ENCODE peak calls at places on chromosomes 12 and 14, in seven cellular contexts. Y is lower lobe of right lung; P is tibial artery; E is body of pancreas; N is right lobe of liver; X is H9; D is naive thymus-derived CD4-positive, alpha-beta T cell. O is an unnamed sample.

GRCh38 chr14:68945585-68946289 is 33.4 kb downstream of the ACTN1 start:
- DNase-seq in Y (no peak), P (no peak), E (no peak), N (peak), X (no peak), D (no peak), O (no peak)

GRCh38 chr12:42141981-42142606 is 2.6 kb downstream of the GXYLT1 start:
- DNase-seq in Y (no peak), P (no peak), E (no peak), N (no peak), X (no peak), D (no peak), O (no peak)

GRCh38 chr14:21880918-21881317 is 207.3 kb upstream of the OR4E1 start:
- DNase-seq in Y (no peak), P (no peak), E (no peak), N (no peak), X (no peak), D (no peak), O (no peak)

GRCh38 chr14:29216316-29216715 is 449.7 kb downstream of the FOXG1 start:
- DNase-seq in Y (no peak), P (no peak), E (no peak), N (no peak), X (no peak), D (no peak), O (no peak)

GRCh38 chr12:132154341-132154761 is 10.1 kb downstream of the NOC4L start:
- DNase-seq in Y (peak), P (no peak), E (no peak), N (peak), X (no peak), D (no peak), O (no peak)

GRCh38 chr14:69694730-69695663 is 71.9 kb upstream of the SRSF5 start:
- DNase-seq in Y (no peak), P (no peak), E (no peak), N (no peak), X (no peak), D (no peak), O (no peak)

GRCh38 chr12:21336656-21337055 is 1.9 kb upstream of the SLCO1A2 start:
- DNase-seq in Y (no peak), P (no peak), E (no peak), N (peak), X (no peak), D (no peak), O (no peak)

GRCh38 chr12:78684419-78684818 is 180.2 kb upstream of the SYT1 start:
- DNase-seq in Y (no peak), P (no peak), E (no peak), N (no peak), X (no peak), D (no peak), O (no peak)

GRCh38 chr12:678747-679712 is 15.8 kb upstream of the NINJ2 start:
- DNase-seq in Y (no peak), P (no peak), E (no peak), N (no peak), X (no peak), D (no peak), O (no peak)

GRCh38 chr12:71477046-71477445 is 37.4 kb downstream of the LGR5 start:
- DNase-seq in Y (no peak), P (no peak), E (no peak), N (no peak), X (no peak), D (no peak), O (no peak)

GRCh38 chr12:62955678-62956077 is 20.7 kb upstream of the PPM1H start:
- DNase-seq in Y (no peak), P (no peak), E (no peak), N (no peak), X (no peak), D (no peak), O (no peak)

GRCh38 chr14:32166029-32166428 is 35.8 kb upstream of the RNU6-7 start:
- DNase-seq in Y (no peak), P (no peak), E (no peak), N (no peak), X (no peak), D (no peak), O (no peak)

GRCh38 chr12:57518920-57519757 is 1.2 kb downstream of the DDIT3 start:
- DNase-seq in Y (no peak), P (peak), E (peak), N (peak), X (no peak), D (no peak), O (no peak)

GRCh38 chr12:15620726-15621125 is 168.5 kb downstream of the EPS8 start:
- DNase-seq in Y (no peak), P (no peak), E (no peak), N (no peak), X (no peak), D (no peak), O (no peak)

GRCh38 chr14:31564194-31564593 is 3.0 kb downstream of the NUBPL start:
- DNase-seq in Y (no peak), P (no peak), E (no peak), N (no peak), X (no peak), D (no peak), O (no peak)

GRCh38 chr14:55373784-55374725 is 37.6 kb downstream of the ATG14 start:
- DNase-seq in Y (no peak), P (no peak), E (no peak), N (no peak), X (no peak), D (peak), O (no peak)

GRCh38 chr14:80223696-80224465 is 12.6 kb upstream of the DIO2 start:
- DNase-seq in Y (no peak), P (no peak), E (no peak), N (no peak), X (no peak), D (no peak), O (no peak)

GRCh38 chr14:61470261-61470953 is 149.0 kb downstream of the PRKCH start:
- DNase-seq in Y (no peak), P (peak), E (no peak), N (no peak), X (peak), D (no peak), O (no peak)

GRCh38 chr14:106802413-106803364 is 1276.3 kb downstream of the TMEM121 start:
- DNase-seq in Y (no peak), P (no peak), E (no peak), N (no peak), X (no peak), D (no peak), O (no peak)

GRCh38 chr14:58455593-58456265 is 28.2 kb downstream of the KIAA0586 start:
- DNase-seq in Y (no peak), P (no peak), E (no peak), N (no peak), X (no peak), D (no peak), O (no peak)

GRCh38 chr12:23898121-23898520 is 51.3 kb downstream of the SOX5 start:
- DNase-seq in Y (no peak), P (no peak), E (no peak), N (no peak), X (no peak), D (no peak), O (no peak)

GRCh38 chr12:60489071-60489470 is 893.2 kb downstream of the SLC16A7 start:
- DNase-seq in Y (no peak), P (no peak), E (no peak), N (no peak), X (no peak), D (no peak), O (no peak)
- H3K27ac ChIP-seq in Y (no peak), P (no peak), E (no peak), N (no peak), X (no peak), D (no peak), O (no peak)

GRCh38 chr14:100306506-100307214 is 416 bp upstream of the SLC25A29 start:
- DNase-seq in Y (peak), P (peak), E (peak), N (peak), X (peak), D (peak), O (peak)
- H3K27ac ChIP-seq in Y (peak), P (peak), E (peak), N (peak), X (no peak), D (peak), O (peak)

DNA sequence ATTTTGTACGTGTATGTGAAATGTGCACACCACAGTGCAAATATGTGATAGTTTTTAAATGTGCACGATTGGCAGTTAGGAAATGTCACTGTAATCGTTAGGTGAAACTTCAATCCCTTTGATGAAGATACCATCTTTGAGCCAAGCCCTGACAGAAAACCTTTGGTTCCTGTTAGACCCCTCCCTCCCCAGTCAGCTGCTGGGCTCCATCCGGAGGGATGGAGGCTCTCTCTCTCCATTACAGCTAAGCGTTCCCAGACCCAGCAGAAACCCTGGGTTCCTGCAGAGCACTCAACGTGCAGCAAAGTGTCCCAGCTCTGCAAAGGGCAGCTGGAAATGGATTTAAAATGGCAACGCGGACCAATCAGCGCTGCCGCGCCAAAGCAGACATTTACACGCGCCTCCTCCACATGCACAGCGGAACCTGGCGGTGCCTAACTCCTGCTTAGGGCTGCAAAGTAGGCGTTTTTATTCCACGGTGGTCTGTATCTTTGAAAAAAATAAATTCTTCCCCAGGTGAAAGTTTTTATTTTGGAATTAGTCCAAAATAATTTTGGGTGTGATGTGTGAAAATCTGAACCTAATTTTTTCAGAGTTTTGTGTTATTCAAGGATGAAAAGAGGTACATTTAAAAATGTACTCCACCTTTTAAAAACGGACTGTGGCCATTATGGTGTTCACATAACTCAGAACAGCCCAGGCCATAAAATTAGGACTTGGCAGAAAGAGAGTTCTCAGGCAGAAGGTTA is 1.4 kb upstream of the HMGA2 start:
- DNase-seq in Y (no peak), P (no peak), E (no peak), N (no peak), X (peak), D (no peak), O (no peak)
- H3K27ac ChIP-seq in Y (no peak), P (no peak), E (no peak), N (no peak), X (no peak), D (no peak), O (no peak)

GRCh38 chr12:113840401-113841042 is 125.6 kb downstream of the RBM19 start:
- DNase-seq in Y (no peak), P (no peak), E (no peak), N (no peak), X (no peak), D (no peak), O (no peak)
- H3K27ac ChIP-seq in Y (no peak), P (no peak), E (no peak), N (no peak), X (no peak), D (no peak), O (no peak)

GRCh38 chr14:54197369-54197768 is 199.4 kb upstream of the CDKN3 start:
- DNase-seq in Y (no peak), P (no peak), E (no peak), N (no peak), X (no peak), D (no peak), O (no peak)

GRCh38 chr14:54207075-54207474 is 189.7 kb upstream of the CDKN3 start:
- DNase-seq in Y (no peak), P (no peak), E (no peak), N (no peak), X (no peak), D (no peak), O (no peak)

GRCh38 chr14:54200726-54201125 is 196.1 kb upstream of the CDKN3 start:
- DNase-seq in Y (no peak), P (no peak), E (no peak), N (no peak), X (no peak), D (no peak), O (no peak)

GRCh38 chr14:54206477-54206876 is 190.3 kb upstream of the CDKN3 start:
- DNase-seq in Y (no peak), P (no peak), E (no peak), N (no peak), X (no peak), D (no peak), O (no peak)

DNA sequence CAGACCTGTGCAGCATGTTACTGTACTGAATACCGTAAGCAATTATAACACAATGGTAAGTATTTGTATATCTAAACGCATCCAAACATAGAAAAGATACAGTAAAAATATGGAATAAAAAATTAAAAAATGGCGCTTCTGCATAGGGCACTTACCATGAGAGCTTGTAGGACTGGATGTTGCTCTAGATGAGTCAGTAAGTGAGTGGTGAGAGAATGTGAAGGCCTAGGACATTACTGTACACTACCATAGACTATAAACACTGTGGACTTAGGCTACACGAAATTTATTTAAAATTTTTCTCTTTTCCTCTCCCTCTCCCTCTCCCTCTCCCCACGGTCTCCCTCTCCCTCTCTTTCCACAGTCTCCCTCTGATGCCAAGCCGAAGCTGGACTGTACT is 194.5 kb upstream of the CDKN3 start:
- DNase-seq in Y (no peak), P (no peak), E (no peak), N (no peak), X (no peak), D (no peak), O (no peak)
- H3K27ac ChIP-seq in Y (no peak), P (no peak), E (no peak), N (no peak), X (no peak), D (no peak), O (no peak)

GRCh38 chr14:93752980-93753561 is 35.2 kb downstream of the PRIMA1 start:
- DNase-seq in Y (no peak), P (peak), E (no peak), N (no peak), X (no peak), D (no peak), O (no peak)
- H3K27ac ChIP-seq in Y (no peak), P (no peak), E (no peak), N (no peak), X (no peak), D (no peak), O (no peak)

DNA sequence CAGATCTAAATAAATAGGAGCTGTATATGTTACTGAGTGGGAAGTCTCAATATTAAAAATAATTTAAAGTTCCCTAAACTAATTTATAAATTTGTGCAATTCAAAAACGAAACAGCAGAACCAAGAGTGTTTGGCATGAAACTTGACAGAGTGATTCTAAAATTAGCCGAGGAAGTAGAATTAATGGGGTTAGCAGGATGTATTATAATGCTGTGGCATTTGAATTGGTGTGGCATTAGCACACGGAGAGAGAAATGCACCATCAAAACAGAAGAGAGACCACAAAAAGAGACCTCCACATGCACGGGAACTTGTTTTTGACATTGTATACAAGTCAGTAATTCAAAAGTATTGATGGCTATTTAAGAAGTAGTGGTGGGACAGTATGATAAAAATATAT is 366.0 kb upstream of the RGS6 start:
- DNase-seq in Y (no peak), P (no peak), E (no peak), N (no peak), X (no peak), D (no peak), O (no peak)
- H3K27ac ChIP-seq in Y (no peak), P (no peak), E (no peak), N (no peak), X (no peak), D (no peak), O (no peak)

DNA sequence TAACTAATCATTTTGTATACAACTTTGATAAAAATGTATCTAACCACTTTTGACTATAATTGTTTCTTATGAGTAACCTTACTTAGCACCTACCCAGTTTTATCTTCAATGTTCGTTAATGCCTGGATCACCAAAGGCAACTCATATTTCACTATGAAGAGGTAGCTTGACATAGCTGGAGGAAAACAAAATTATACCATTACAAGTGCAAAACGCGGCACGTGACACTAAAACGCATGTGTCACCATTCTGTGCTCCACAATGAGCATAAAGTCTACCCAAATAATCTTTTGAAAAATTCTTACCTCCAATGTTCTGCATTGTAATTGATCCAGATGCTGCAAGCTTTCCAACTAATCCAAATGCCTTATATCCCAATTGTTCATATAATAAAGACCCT is 5.8 kb downstream of the SLC38A2 start:
- DNase-seq in Y (no peak), P (no peak), E (no peak), N (no peak), X (no peak), D (no peak), O (no peak)
- H3K27ac ChIP-seq in Y (peak), P (peak), E (no peak), N (peak), X (no peak), D (peak), O (no peak)

GRCh38 chr12:106074706-106075392 is 63.9 kb downstream of the NUAK1 start:
- DNase-seq in Y (no peak), P (no peak), E (no peak), N (no peak), X (no peak), D (no peak), O (no peak)
- H3K27ac ChIP-seq in Y (peak), P (peak), E (no peak), N (no peak), X (no peak), D (no peak), O (peak)

GRCh38 chr12:121464331-121464730 is 64.4 kb downstream of the RNF34 start:
- DNase-seq in Y (no peak), P (no peak), E (no peak), N (no peak), X (peak), D (no peak), O (no peak)
- H3K27ac ChIP-seq in Y (no peak), P (no peak), E (no peak), N (no peak), X (no peak), D (no peak), O (no peak)